ENCODE peak calls at places on chromosomes 5 and 9, in six cellular contexts. One of them, this sample, is unnamed.

GRCh38 chr5:66378407-66378806 is 217.8 kb upstream of the MAST4 start:
- DNase-seq in activated naive CD8-positive, alpha-beta T cell treated with anti-CD3 and anti-CD28 coated beads, Interleukin-2, amount 50 U/mL, for 24 hours: no peak
- DNase-seq in CD4-positive, alpha-beta memory T cell: no peak
- DNase-seq in suprapubic skin: no peak
- DNase-seq in AML-193: no peak
- DNase-seq in thyroid gland: no peak
- DNase-seq in this sample: no peak

GRCh38 chr9:10548348-10548747 is 64.5 kb downstream of the PTPRD start:
- DNase-seq in suprapubic skin: no peak
- DNase-seq in AML-193: no peak
- DNase-seq in thyroid gland: no peak
- DNase-seq in CD4-positive, alpha-beta memory T cell: no peak
- DNase-seq in activated naive CD8-positive, alpha-beta T cell treated with anti-CD3 and anti-CD28 coated beads, Interleukin-2, amount 50 U/mL, for 24 hours: no peak
- DNase-seq in this sample: no peak

GRCh38 chr5:177220576-177220975 is 82.9 kb downstream of the RAB24 start:
- DNase-seq in AML-193: no peak
- DNase-seq in activated naive CD8-positive, alpha-beta T cell treated with anti-CD3 and anti-CD28 coated beads, Interleukin-2, amount 50 U/mL, for 24 hours: no peak
- DNase-seq in CD4-positive, alpha-beta memory T cell: no peak
- DNase-seq in thyroid gland: peak
- DNase-seq in suprapubic skin: no peak
- DNase-seq in this sample: no peak

GRCh38 chr5:79936644-79937216 is 54.3 kb downstream of the MTX3 start:
- DNase-seq in CD4-positive, alpha-beta memory T cell: no peak
- DNase-seq in thyroid gland: no peak
- DNase-seq in AML-193: no peak
- DNase-seq in activated naive CD8-positive, alpha-beta T cell treated with anti-CD3 and anti-CD28 coated beads, Interleukin-2, amount 50 U/mL, for 24 hours: no peak
- DNase-seq in suprapubic skin: no peak
- DNase-seq in this sample: no peak

GRCh38 chr9:3513265-3513818 is 12.5 kb downstream of the RFX3 start:
- DNase-seq in CD4-positive, alpha-beta memory T cell: no peak
- DNase-seq in AML-193: peak
- DNase-seq in thyroid gland: no peak
- DNase-seq in activated naive CD8-positive, alpha-beta T cell treated with anti-CD3 and anti-CD28 coated beads, Interleukin-2, amount 50 U/mL, for 24 hours: no peak
- DNase-seq in suprapubic skin: no peak
- DNase-seq in this sample: no peak

GRCh38 chr5:134958755-134959154 is 9.0 kb upstream of the CATSPER3 start:
- DNase-seq in thyroid gland: no peak
- DNase-seq in suprapubic skin: no peak
- DNase-seq in AML-193: no peak
- DNase-seq in CD4-positive, alpha-beta memory T cell: no peak
- DNase-seq in activated naive CD8-positive, alpha-beta T cell treated with anti-CD3 and anti-CD28 coated beads, Interleukin-2, amount 50 U/mL, for 24 hours: no peak
- DNase-seq in this sample: peak

GRCh38 chr5:170357853-170358497 is 31.2 kb downstream of the KCNMB1 start:
- DNase-seq in CD4-positive, alpha-beta memory T cell: no peak
- DNase-seq in AML-193: peak
- DNase-seq in thyroid gland: peak
- DNase-seq in activated naive CD8-positive, alpha-beta T cell treated with anti-CD3 and anti-CD28 coated beads, Interleukin-2, amount 50 U/mL, for 24 hours: no peak
- DNase-seq in suprapubic skin: peak
- DNase-seq in this sample: no peak

GRCh38 chr9:130365323-130365721 is 79.4 kb upstream of the ASS1 start:
- DNase-seq in thyroid gland: no peak
- DNase-seq in suprapubic skin: no peak
- DNase-seq in AML-193: no peak
- DNase-seq in activated naive CD8-positive, alpha-beta T cell treated with anti-CD3 and anti-CD28 coated beads, Interleukin-2, amount 50 U/mL, for 24 hours: no peak
- DNase-seq in CD4-positive, alpha-beta memory T cell: no peak
- DNase-seq in this sample: no peak

GRCh38 chr9:73149371-73150067 is 2.1 kb upstream of the ANXA1 start:
- DNase-seq in thyroid gland: no peak
- DNase-seq in AML-193: peak
- DNase-seq in activated naive CD8-positive, alpha-beta T cell treated with anti-CD3 and anti-CD28 coated beads, Interleukin-2, amount 50 U/mL, for 24 hours: no peak
- DNase-seq in CD4-positive, alpha-beta memory T cell: peak
- DNase-seq in suprapubic skin: no peak
- DNase-seq in this sample: no peak

GRCh38 chr5:95808013-95808685 is 14.4 kb downstream of the GLRX start:
- DNase-seq in thyroid gland: no peak
- DNase-seq in AML-193: no peak
- DNase-seq in CD4-positive, alpha-beta memory T cell: no peak
- DNase-seq in suprapubic skin: no peak
- DNase-seq in activated naive CD8-positive, alpha-beta T cell treated with anti-CD3 and anti-CD28 coated beads, Interleukin-2, amount 50 U/mL, for 24 hours: no peak
- DNase-seq in this sample: no peak

GRCh38 chr5:96875805-96876291 is 452 bp upstream of the ERAP2 start:
- DNase-seq in thyroid gland: no peak
- DNase-seq in suprapubic skin: no peak
- DNase-seq in CD4-positive, alpha-beta memory T cell: peak
- DNase-seq in AML-193: peak
- DNase-seq in activated naive CD8-positive, alpha-beta T cell treated with anti-CD3 and anti-CD28 coated beads, Interleukin-2, amount 50 U/mL, for 24 hours: peak
- DNase-seq in this sample: peak

GRCh38 chr5:67547682-67548081 is 351.1 kb upstream of the CD180 start:
- DNase-seq in activated naive CD8-positive, alpha-beta T cell treated with anti-CD3 and anti-CD28 coated beads, Interleukin-2, amount 50 U/mL, for 24 hours: no peak
- DNase-seq in thyroid gland: no peak
- DNase-seq in CD4-positive, alpha-beta memory T cell: no peak
- DNase-seq in suprapubic skin: no peak
- DNase-seq in AML-193: no peak
- DNase-seq in this sample: no peak

GRCh38 chr5:175690025-175690424 is 32.2 kb downstream of the HRH2 start:
- DNase-seq in CD4-positive, alpha-beta memory T cell: no peak
- DNase-seq in AML-193: no peak
- DNase-seq in suprapubic skin: no peak
- DNase-seq in thyroid gland: no peak
- DNase-seq in activated naive CD8-positive, alpha-beta T cell treated with anti-CD3 and anti-CD28 coated beads, Interleukin-2, amount 50 U/mL, for 24 hours: no peak
- DNase-seq in this sample: no peak

GRCh38 chr9:81183763-81184162 is 505.6 kb downstream of the TLE1 start:
- DNase-seq in suprapubic skin: no peak
- DNase-seq in AML-193: no peak
- DNase-seq in activated naive CD8-positive, alpha-beta T cell treated with anti-CD3 and anti-CD28 coated beads, Interleukin-2, amount 50 U/mL, for 24 hours: no peak
- DNase-seq in thyroid gland: no peak
- DNase-seq in CD4-positive, alpha-beta memory T cell: no peak
- DNase-seq in this sample: no peak

GRCh38 chr5:108966910-108967309 is 219.2 kb downstream of the FER start:
- DNase-seq in thyroid gland: no peak
- DNase-seq in activated naive CD8-positive, alpha-beta T cell treated with anti-CD3 and anti-CD28 coated beads, Interleukin-2, amount 50 U/mL, for 24 hours: no peak
- DNase-seq in suprapubic skin: no peak
- DNase-seq in AML-193: no peak
- DNase-seq in CD4-positive, alpha-beta memory T cell: no peak
- DNase-seq in this sample: no peak

GRCh38 chr5:131634666-131634995 is 398 bp downstream of the RAPGEF6 start:
- DNase-seq in thyroid gland: peak
- DNase-seq in AML-193: peak
- DNase-seq in activated naive CD8-positive, alpha-beta T cell treated with anti-CD3 and anti-CD28 coated beads, Interleukin-2, amount 50 U/mL, for 24 hours: peak
- DNase-seq in CD4-positive, alpha-beta memory T cell: peak
- DNase-seq in suprapubic skin: peak
- DNase-seq in this sample: peak

GRCh38 chr5:166377756-166378155 is 1913.7 kb upstream of the WWC1 start:
- DNase-seq in activated naive CD8-positive, alpha-beta T cell treated with anti-CD3 and anti-CD28 coated beads, Interleukin-2, amount 50 U/mL, for 24 hours: no peak
- DNase-seq in suprapubic skin: no peak
- DNase-seq in thyroid gland: peak
- DNase-seq in AML-193: no peak
- DNase-seq in CD4-positive, alpha-beta memory T cell: no peak
- DNase-seq in this sample: no peak

GRCh38 chr5:143929486-143929885 is 117.5 kb downstream of the HMHB1 start:
- DNase-seq in AML-193: no peak
- DNase-seq in CD4-positive, alpha-beta memory T cell: no peak
- DNase-seq in suprapubic skin: no peak
- DNase-seq in activated naive CD8-positive, alpha-beta T cell treated with anti-CD3 and anti-CD28 coated beads, Interleukin-2, amount 50 U/mL, for 24 hours: no peak
- DNase-seq in thyroid gland: no peak
- DNase-seq in this sample: no peak

GRCh38 chr9:113998114-113998513 is 80.0 kb downstream of the AMBP start:
- DNase-seq in suprapubic skin: peak
- DNase-seq in CD4-positive, alpha-beta memory T cell: no peak
- DNase-seq in thyroid gland: no peak
- DNase-seq in activated naive CD8-positive, alpha-beta T cell treated with anti-CD3 and anti-CD28 coated beads, Interleukin-2, amount 50 U/mL, for 24 hours: no peak
- DNase-seq in AML-193: no peak
- DNase-seq in this sample: no peak

GRCh38 chr5:122772446-122772845 is 2.4 kb upstream of the SNX2 start:
- DNase-seq in CD4-positive, alpha-beta memory T cell: no peak
- DNase-seq in thyroid gland: no peak
- DNase-seq in suprapubic skin: no peak
- DNase-seq in activated naive CD8-positive, alpha-beta T cell treated with anti-CD3 and anti-CD28 coated beads, Interleukin-2, amount 50 U/mL, for 24 hours: no peak
- DNase-seq in AML-193: no peak
- DNase-seq in this sample: peak

GRCh38 chr5:79436821-79437220 is 77.1 kb downstream of the HOMER1 start:
- DNase-seq in CD4-positive, alpha-beta memory T cell: no peak
- DNase-seq in suprapubic skin: no peak
- DNase-seq in thyroid gland: no peak
- DNase-seq in activated naive CD8-positive, alpha-beta T cell treated with anti-CD3 and anti-CD28 coated beads, Interleukin-2, amount 50 U/mL, for 24 hours: no peak
- DNase-seq in AML-193: no peak
- DNase-seq in this sample: no peak

GRCh38 chr9:113708821-113709713 is 167.0 kb upstream of the ZNF618 start:
- DNase-seq in thyroid gland: peak
- DNase-seq in AML-193: no peak
- DNase-seq in suprapubic skin: peak
- DNase-seq in CD4-positive, alpha-beta memory T cell: no peak
- DNase-seq in activated naive CD8-positive, alpha-beta T cell treated with anti-CD3 and anti-CD28 coated beads, Interleukin-2, amount 50 U/mL, for 24 hours: no peak
- DNase-seq in this sample: peak

GRCh38 chr5:7467179-7467578 is 71.2 kb downstream of the ADCY2 start:
- DNase-seq in activated naive CD8-positive, alpha-beta T cell treated with anti-CD3 and anti-CD28 coated beads, Interleukin-2, amount 50 U/mL, for 24 hours: no peak
- DNase-seq in CD4-positive, alpha-beta memory T cell: no peak
- DNase-seq in AML-193: no peak
- DNase-seq in thyroid gland: no peak
- DNase-seq in suprapubic skin: no peak
- DNase-seq in this sample: no peak

GRCh38 chr5:66442951-66443445 is 153.2 kb upstream of the MAST4 start:
- DNase-seq in activated naive CD8-positive, alpha-beta T cell treated with anti-CD3 and anti-CD28 coated beads, Interleukin-2, amount 50 U/mL, for 24 hours: no peak
- DNase-seq in AML-193: no peak
- DNase-seq in CD4-positive, alpha-beta memory T cell: no peak
- DNase-seq in thyroid gland: no peak
- DNase-seq in suprapubic skin: no peak
- DNase-seq in this sample: no peak

GRCh38 chr9:77589046-77589795 is 58.9 kb downstream of the GNA14 start:
- DNase-seq in AML-193: no peak
- DNase-seq in thyroid gland: peak
- DNase-seq in activated naive CD8-positive, alpha-beta T cell treated with anti-CD3 and anti-CD28 coated beads, Interleukin-2, amount 50 U/mL, for 24 hours: no peak
- DNase-seq in CD4-positive, alpha-beta memory T cell: no peak
- DNase-seq in suprapubic skin: no peak
- DNase-seq in this sample: no peak

GRCh38 chr9:136697821-136698526 is 10.7 kb upstream of the AGPAT2 start:
- DNase-seq in CD4-positive, alpha-beta memory T cell: no peak
- DNase-seq in AML-193: peak
- DNase-seq in thyroid gland: no peak
- DNase-seq in activated naive CD8-positive, alpha-beta T cell treated with anti-CD3 and anti-CD28 coated beads, Interleukin-2, amount 50 U/mL, for 24 hours: no peak
- DNase-seq in suprapubic skin: no peak
- DNase-seq in this sample: peak

GRCh38 chr9:13728917-13729811 is 449.7 kb upstream of the MPDZ start:
- DNase-seq in activated naive CD8-positive, alpha-beta T cell treated with anti-CD3 and anti-CD28 coated beads, Interleukin-2, amount 50 U/mL, for 24 hours: no peak
- DNase-seq in thyroid gland: no peak
- DNase-seq in CD4-positive, alpha-beta memory T cell: no peak
- DNase-seq in suprapubic skin: no peak
- DNase-seq in AML-193: no peak
- DNase-seq in this sample: no peak

GRCh38 chr5:111960466-111961215 is 203.6 kb upstream of the NREP start:
- DNase-seq in AML-193: no peak
- DNase-seq in suprapubic skin: no peak
- DNase-seq in CD4-positive, alpha-beta memory T cell: no peak
- DNase-seq in activated naive CD8-positive, alpha-beta T cell treated with anti-CD3 and anti-CD28 coated beads, Interleukin-2, amount 50 U/mL, for 24 hours: no peak
- DNase-seq in thyroid gland: no peak
- DNase-seq in this sample: no peak

GRCh38 chr9:118568704-118569103 is 800.5 kb downstream of the BRINP1 start:
- DNase-seq in thyroid gland: no peak
- DNase-seq in AML-193: no peak
- DNase-seq in activated naive CD8-positive, alpha-beta T cell treated with anti-CD3 and anti-CD28 coated beads, Interleukin-2, amount 50 U/mL, for 24 hours: no peak
- DNase-seq in CD4-positive, alpha-beta memory T cell: no peak
- DNase-seq in suprapubic skin: no peak
- DNase-seq in this sample: no peak

GRCh38 chr5:67246108-67246507 is 49.5 kb upstream of the CD180 start:
- DNase-seq in thyroid gland: no peak
- DNase-seq in suprapubic skin: no peak
- DNase-seq in activated naive CD8-positive, alpha-beta T cell treated with anti-CD3 and anti-CD28 coated beads, Interleukin-2, amount 50 U/mL, for 24 hours: no peak
- DNase-seq in AML-193: peak
- DNase-seq in CD4-positive, alpha-beta memory T cell: peak
- DNase-seq in this sample: peak

GRCh38 chr9:95436416-95436815 is 80.4 kb downstream of the PTCH1 start:
- DNase-seq in AML-193: no peak
- DNase-seq in activated naive CD8-positive, alpha-beta T cell treated with anti-CD3 and anti-CD28 coated beads, Interleukin-2, amount 50 U/mL, for 24 hours: no peak
- DNase-seq in thyroid gland: no peak
- DNase-seq in suprapubic skin: no peak
- DNase-seq in CD4-positive, alpha-beta memory T cell: no peak
- DNase-seq in this sample: no peak

GRCh38 chr5:79694652-79695051 is 5.0 kb downstream of the CMYA5 start:
- DNase-seq in AML-193: no peak
- DNase-seq in CD4-positive, alpha-beta memory T cell: no peak
- DNase-seq in suprapubic skin: no peak
- DNase-seq in activated naive CD8-positive, alpha-beta T cell treated with anti-CD3 and anti-CD28 coated beads, Interleukin-2, amount 50 U/mL, for 24 hours: no peak
- DNase-seq in thyroid gland: peak
- DNase-seq in this sample: no peak

GRCh38 chr9:114592356-114592755 is 4.8 kb downstream of the ATP6V1G1 start:
- DNase-seq in AML-193: peak
- DNase-seq in CD4-positive, alpha-beta memory T cell: peak
- DNase-seq in activated naive CD8-positive, alpha-beta T cell treated with anti-CD3 and anti-CD28 coated beads, Interleukin-2, amount 50 U/mL, for 24 hours: peak
- DNase-seq in thyroid gland: no peak
- DNase-seq in suprapubic skin: no peak
- DNase-seq in this sample: no peak

GRCh38 chr9:36855443-36856315 is 178.4 kb downstream of the PAX5 start:
- DNase-seq in AML-193: peak
- DNase-seq in suprapubic skin: no peak
- DNase-seq in CD4-positive, alpha-beta memory T cell: peak
- DNase-seq in thyroid gland: no peak
- DNase-seq in activated naive CD8-positive, alpha-beta T cell treated with anti-CD3 and anti-CD28 coated beads, Interleukin-2, amount 50 U/mL, for 24 hours: peak
- DNase-seq in this sample: peak

GRCh38 chr5:2739360-2740050 is 12.0 kb downstream of the IRX2 start:
- DNase-seq in CD4-positive, alpha-beta memory T cell: no peak
- DNase-seq in thyroid gland: no peak
- DNase-seq in suprapubic skin: no peak
- DNase-seq in AML-193: no peak
- DNase-seq in activated naive CD8-positive, alpha-beta T cell treated with anti-CD3 and anti-CD28 coated beads, Interleukin-2, amount 50 U/mL, for 24 hours: no peak
- DNase-seq in this sample: no peak

GRCh38 chr9:111904889-111905288 is 8.3 kb downstream of the UGCG start:
- DNase-seq in AML-193: no peak
- DNase-seq in activated naive CD8-positive, alpha-beta T cell treated with anti-CD3 and anti-CD28 coated beads, Interleukin-2, amount 50 U/mL, for 24 hours: no peak
- DNase-seq in suprapubic skin: no peak
- DNase-seq in CD4-positive, alpha-beta memory T cell: no peak
- DNase-seq in thyroid gland: no peak
- DNase-seq in this sample: no peak

GRCh38 chr5:137146402-137146889 is 352.7 kb downstream of the SPOCK1 start:
- DNase-seq in activated naive CD8-positive, alpha-beta T cell treated with anti-CD3 and anti-CD28 coated beads, Interleukin-2, amount 50 U/mL, for 24 hours: no peak
- DNase-seq in thyroid gland: no peak
- DNase-seq in suprapubic skin: no peak
- DNase-seq in AML-193: no peak
- DNase-seq in CD4-positive, alpha-beta memory T cell: no peak
- DNase-seq in this sample: no peak

GRCh38 chr5:27727254-27727653 is 688.9 kb upstream of the CDH9 start:
- DNase-seq in suprapubic skin: no peak
- DNase-seq in AML-193: no peak
- DNase-seq in CD4-positive, alpha-beta memory T cell: no peak
- DNase-seq in activated naive CD8-positive, alpha-beta T cell treated with anti-CD3 and anti-CD28 coated beads, Interleukin-2, amount 50 U/mL, for 24 hours: no peak
- DNase-seq in thyroid gland: no peak
- DNase-seq in this sample: no peak

This sample was measured in HepG2.